ENCODE peak calls at places on chromosomes 6 and 20, in nine cellular contexts. Z is GM23338, U is sigmoid colon, J is HepG2, V is spleen, N is stomach, Y is breast epithelium, C is K562, G is suprapubic skin. L is an unnamed sample.

GRCh38 chr20:1764136-1765033 is 106.8 kb upstream of the SIRPG start:
- DNase-seq in Y (peak; percentile 59), U (peak; percentile 80), J (peak; percentile 73), N (peak; percentile 71), G (no peak), V (peak; percentile 87), Z (peak; percentile 89), C (peak; percentile 29), L (peak; percentile 77)

GRCh38 chr6:2222275-2222842 is 23.0 kb downstream of the GMDS start:
- DNase-seq in J (no peak), C (no peak), Z (peak; percentile 44), Y (no peak), U (no peak), N (no peak), V (no peak), G (no peak), L (peak; percentile 60)

GRCh38 chr6:134882426-134883038 is 67.4 kb downstream of the ALDH8A1 start:
- DNase-seq in U (peak; percentile 78), C (peak; percentile 50), J (peak; percentile 43), N (peak; percentile 77), Z (peak; percentile 72), Y (peak; percentile 62), G (peak; percentile 83), V (no peak), L (peak; percentile 39)

GRCh38 chr6:150057501-150057951 is 11.4 kb downstream of the ULBP3 start:
- DNase-seq in U (no peak), J (no peak), V (no peak), C (no peak), Z (no peak), G (no peak), Y (no peak), N (no peak), L (no peak)

GRCh38 chr6:111972714-111973678 is 80.9 kb upstream of the CCN6 start:
- DNase-seq in G (no peak), V (no peak), Z (peak; percentile 17), C (no peak), N (no peak), Y (no peak), J (no peak), U (peak; percentile 85), L (no peak)

GRCh38 chr6:75084872-75085381 is 120.9 kb downstream of the COL12A1 start:
- DNase-seq in N (peak; percentile 58), U (peak; percentile 68), G (no peak), Z (peak; percentile 72), V (no peak), Y (peak; percentile 65), J (peak; percentile 3), C (no peak), L (peak; percentile 37)

GRCh38 chr20:40154514-40154913 is 534.5 kb downstream of the MAFB start:
- DNase-seq in C (no peak), U (no peak), Z (no peak), G (no peak), Y (no peak), J (no peak), V (no peak), N (no peak), L (no peak)

GRCh38 chr6:134169881-134170486 is 117.6 kb upstream of the SLC2A12 start:
- DNase-seq in V (no peak), N (no peak), U (no peak), Z (no peak), Y (no peak), G (no peak), C (no peak), J (no peak), L (no peak)

GRCh38 chr20:1469925-1470571 is 3.4 kb upstream of the NSFL1C start:
- DNase-seq in G (no peak), Y (peak; percentile 73), J (peak; percentile 99), C (peak; percentile 49), N (peak; percentile 88), V (peak; percentile 85), Z (peak; percentile 89), U (peak; percentile 79), L (peak; percentile 13)

GRCh38 chr6:53985361-53985760 is 125.9 kb upstream of the MLIP start:
- DNase-seq in J (no peak), Z (no peak), U (no peak), V (no peak), G (no peak), N (no peak), C (no peak), Y (no peak), L (no peak)

GRCh38 chr6:108277831-108278230 is 17.0 kb upstream of the SNX3 start:
- DNase-seq in C (no peak), V (no peak), U (no peak), N (no peak), Y (no peak), Z (no peak), G (no peak), J (no peak), L (no peak)

GRCh38 chr20:52049001-52049731 is 142.4 kb downstream of the ZFP64 start:
- DNase-seq in U (no peak), N (no peak), G (no peak), J (no peak), V (no peak), C (no peak), Z (peak; percentile 60), Y (no peak), L (no peak)

GRCh38 chr20:43799150-43799711 is 72.4 kb upstream of the GTSF1L start:
- DNase-seq in G (no peak), Y (no peak), Z (no peak), N (no peak), J (no peak), V (no peak), C (no peak), U (no peak), L (no peak)
- TF ChIP-seq POLR2AphosphoS5 in G (no peak), Y (no peak), Z (no peak), N (no peak), J (no peak), V (no peak), C (no peak), U (no peak), L (no peak)

DNA sequence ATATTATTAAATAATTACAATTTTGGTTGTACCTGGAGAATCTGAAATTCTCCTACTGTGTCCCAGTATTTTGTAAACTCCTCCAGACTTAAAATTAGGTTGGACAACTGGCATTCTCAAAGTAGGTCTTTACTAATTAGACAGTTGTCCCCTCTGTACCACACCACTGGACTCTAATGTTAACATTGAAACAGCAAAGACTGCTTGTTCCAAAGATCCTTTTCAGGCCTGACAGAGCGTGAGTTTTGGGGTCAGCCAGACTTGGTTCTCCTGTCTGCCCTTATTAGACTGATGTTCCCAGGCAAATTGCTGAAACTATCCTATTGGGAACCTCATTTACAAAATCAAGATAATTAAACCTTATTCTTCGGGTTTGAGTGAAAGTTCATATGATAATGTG is 3.8 kb upstream of the BICRAL start:
- DNase-seq in Y (no peak), J (no peak), C (no peak), N (no peak), U (no peak), V (no peak), Z (no peak), G (no peak), L (no peak)
- H3K4me1 ChIP-seq in Y (no peaks in the 10 kb centered on the region), J (peaks cover 40% of the 10 kb centered on the region), C (peaks cover 19% of the 10 kb centered on the region), N (peaks cover 13% of the 10 kb centered on the region), U (peaks cover 8% of the 10 kb centered on the region), V (peaks cover 35% of the 10 kb centered on the region), Z (no peaks in the 10 kb centered on the region), G (peaks cover 35% of the 10 kb centered on the region), L (peaks cover 16% of the 10 kb centered on the region)

GRCh38 chr6:129660346-129660676 is 49.7 kb downstream of the ARHGAP18 start:
- DNase-seq in V (no peak), J (no peak), Z (no peak), Y (no peak), N (no peak), U (no peak), C (no peak), G (no peak), L (no peak)

GRCh38 chr6:129663531-129663930 is 46.4 kb downstream of the ARHGAP18 start:
- DNase-seq in J (no peak), Y (no peak), G (no peak), V (no peak), U (no peak), N (no peak), Z (no peak), C (no peak), L (no peak)

GRCh38 chr6:129662980-129663431 is 47.0 kb downstream of the ARHGAP18 start:
- DNase-seq in V (no peak), U (no peak), J (no peak), G (no peak), Z (no peak), N (no peak), Y (no peak), C (peak; percentile 74), L (no peak)

GRCh38 chr6:129661478-129662405 is 48.2 kb downstream of the ARHGAP18 start:
- DNase-seq in J (peak; percentile 66), V (no peak), Z (no peak), G (no peak), N (no peak), Y (no peak), C (no peak), U (no peak), L (no peak)

DNA sequence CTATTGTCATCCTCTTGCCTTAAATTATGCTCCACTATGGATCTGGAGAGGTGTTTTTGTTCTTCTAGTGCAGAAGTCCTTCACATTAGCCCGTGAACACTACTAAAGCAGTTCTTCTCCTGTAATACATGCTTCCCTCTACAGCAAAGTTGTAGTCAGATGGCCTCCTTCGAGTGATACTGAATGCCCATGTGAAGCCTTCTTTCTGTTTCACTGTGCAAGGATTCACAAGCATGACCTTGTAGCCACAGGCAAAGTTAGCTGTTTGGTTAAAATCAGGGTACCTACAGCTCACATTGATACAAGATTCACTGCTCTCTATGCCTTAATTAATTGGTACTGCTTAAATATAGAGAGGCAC is 47.6 kb downstream of the ARHGAP18 start:
- DNase-seq in N (no peak), J (no peak), C (no peak), V (no peak), U (no peak), Y (no peak), G (no peak), Z (no peak), L (no peak)
- TF ChIP-seq POLR2AphosphoS5 in N (no peak), J (no peak), C (no peak), V (no peak), U (no peak), Y (no peak), G (no peak), Z (no peak), L (no peak)

GRCh38 chr20:62645613-62646012 is 3.3 kb downstream of the SLCO4A1 start:
- DNase-seq in J (no peak), Z (no peak), U (no peak), G (no peak), Y (no peak), V (no peak), C (no peak), N (no peak), L (no peak)

GRCh38 chr20:62644802-62645496 is 2.6 kb downstream of the SLCO4A1 start:
- DNase-seq in U (no peak), Z (no peak), G (no peak), J (no peak), N (peak; percentile 84), C (no peak), Y (no peak), V (no peak), L (no peak)

GRCh38 chr20:62642666-62643520 is 590 bp downstream of the SLCO4A1 start:
- DNase-seq in J (no peak), Y (no peak), U (no peak), Z (peak; percentile 61), G (no peak), C (peak; percentile 74), N (peak; percentile 76), V (peak; percentile 91), L (peak; percentile 44)

GRCh38 chr20:62643521-62644043 is 1.3 kb downstream of the SLCO4A1 start:
- DNase-seq in Y (no peak), G (no peak), V (no peak), U (no peak), Z (no peak), C (no peak), J (no peak), N (peak; percentile 55), L (no peak)

GRCh38 chr20:62644044-62644795 is 1.9 kb downstream of the SLCO4A1 start:
- DNase-seq in V (peak; percentile 79), U (no peak), N (peak; percentile 80), G (no peak), Y (no peak), Z (no peak), J (no peak), C (no peak), L (peak; percentile 39)
- H3K4me1 ChIP-seq in V (peaks cover 46% of the 10 kb centered on the region), U (peaks cover 32% of the 10 kb centered on the region), N (peaks cover 78% of the 10 kb centered on the region), G (peaks cover 71% of the 10 kb centered on the region), Y (peaks cover 17% of the 10 kb centered on the region), Z (peaks cover 7% of the 10 kb centered on the region), J (peaks cover 66% of the 10 kb centered on the region), C (peaks cover 76% of the 10 kb centered on the region), L (peaks cover 62% of the 10 kb centered on the region)

L was measured in upper lobe of left lung.